ENCODE peak calls at places on chromosomes 6 and 20, in ten cellular contexts. K is body of pancreas, V is cardiac muscle cell, P is uterus, M is OCI-LY7, J is GM23248, Z is right cardiac atrium, A is heart right ventricle, G is mesenchymal stem cell, E is suprapubic skin. C is an unnamed sample. For H3K9me3, the result is how much of the 10 kb centered on the place peaks cover.

GRCh38 chr6:42007753-42008528 is 42.4 kb upstream of the TAF8 start:
- DNase-seq in K (no peak), V (no peak), P (no peak), M (peak), J (no peak), Z (no peak), A (no peak), G (no peak), E (no peak), C (no peak)

GRCh38 chr6:141290871-141291270 is 841.9 kb upstream of the GJE1 start:
- DNase-seq in K (no peak), V (no peak), P (no peak), M (no peak), J (peak), Z (no peak), A (no peak), G (no peak), E (no peak), C (no peak)

GRCh38 chr6:161366301-161366953 is 92.6 kb upstream of the AGPAT4 start:
- DNase-seq in K (peak), V (no peak), P (no peak), M (no peak), J (no peak), Z (no peak), A (no peak), G (no peak), E (no peak), C (no peak)

GRCh38 chr6:64874776-64875175 is 832.2 kb downstream of the EYS start:
- DNase-seq in K (no peak), V (no peak), P (no peak), M (no peak), J (no peak), Z (no peak), A (no peak), G (no peak), E (no peak), C (no peak)

GRCh38 chr20:16219182-16219581 is 354.1 kb downstream of the KIF16B start:
- DNase-seq in K (no peak), V (no peak), P (no peak), M (no peak), J (no peak), Z (no peak), A (no peak), G (no peak), E (no peak), C (no peak)

GRCh38 chr6:56852249-56852606 is 102.7 kb upstream of the BEND6 start:
- DNase-seq in K (no peak), V (no peak), P (no peak), M (no peak), J (peak), Z (no peak), A (no peak), G (no peak), E (no peak), C (no peak)

GRCh38 chr6:108673602-108674001 is 112.9 kb downstream of the FOXO3 start:
- DNase-seq in K (no peak), V (no peak), P (no peak), M (no peak), J (peak), Z (no peak), A (no peak), G (no peak), E (no peak), C (no peak)

GRCh38 chr20:59149678-59150504 is 13.7 kb upstream of the ZNF831 start:
- DNase-seq in K (peak), V (no peak), P (peak), M (peak), J (no peak), Z (peak), A (peak), G (no peak), E (no peak), C (no peak)

GRCh38 chr6:107082045-107082444 is 33.3 kb downstream of the BEND3 start:
- DNase-seq in K (no peak), V (peak), P (no peak), M (no peak), J (no peak), Z (no peak), A (no peak), G (peak), E (no peak), C (no peak)

GRCh38 chr6:80165143-80165542 is 58.7 kb downstream of the BCKDHB start:
- DNase-seq in K (no peak), V (peak), P (no peak), M (no peak), J (peak), Z (no peak), A (no peak), G (peak), E (no peak), C (no peak)

GRCh38 chr20:34549291-34549928 is 9.1 kb upstream of the MAP1LC3A start:
- DNase-seq in K (peak), V (peak), P (no peak), M (no peak), J (peak), Z (no peak), A (no peak), G (peak), E (no peak), C (no peak)

GRCh38 chr20:16747291-16747811 is 807 bp upstream of the OTOR start:
- DNase-seq in K (no peak), V (no peak), P (no peak), M (no peak), J (no peak), Z (no peak), A (no peak), G (no peak), E (no peak), C (no peak)

GRCh38 chr6:36118550-36119107 is 11.7 kb upstream of the MAPK13 start:
- DNase-seq in K (peak), V (no peak), P (no peak), M (no peak), J (peak), Z (no peak), A (no peak), G (peak), E (no peak), C (no peak)

GRCh38 chr6:53529324-53530036 is 15.4 kb downstream of the GCLC start:
- DNase-seq in K (no peak), V (no peak), P (no peak), M (no peak), J (peak), Z (no peak), A (no peak), G (no peak), E (no peak), C (no peak)

GRCh38 chr6:136737343-136738177 is 54.7 kb downstream of the MAP3K5 start:
- DNase-seq in K (peak), V (peak), P (peak), M (no peak), J (peak), Z (peak), A (no peak), G (peak), E (no peak), C (no peak)

GRCh38 chr20:3592931-3593330 is 70.3 kb downstream of the GFRA4 start:
- DNase-seq in K (no peak), V (no peak), P (no peak), M (no peak), J (no peak), Z (no peak), A (no peak), G (no peak), E (no peak), C (no peak)

GRCh38 chr20:56582557-56582956 is 46.5 kb upstream of the TFAP2C start:
- DNase-seq in K (no peak), V (no peak), P (no peak), M (no peak), J (no peak), Z (no peak), A (no peak), G (no peak), E (no peak), C (no peak)

GRCh38 chr6:44675449-44675848 is 287.9 kb downstream of the CDC5L start:
- DNase-seq in K (no peak), V (no peak), P (no peak), M (no peak), J (peak), Z (no peak), A (no peak), G (no peak), E (no peak), C (no peak)

DNA sequence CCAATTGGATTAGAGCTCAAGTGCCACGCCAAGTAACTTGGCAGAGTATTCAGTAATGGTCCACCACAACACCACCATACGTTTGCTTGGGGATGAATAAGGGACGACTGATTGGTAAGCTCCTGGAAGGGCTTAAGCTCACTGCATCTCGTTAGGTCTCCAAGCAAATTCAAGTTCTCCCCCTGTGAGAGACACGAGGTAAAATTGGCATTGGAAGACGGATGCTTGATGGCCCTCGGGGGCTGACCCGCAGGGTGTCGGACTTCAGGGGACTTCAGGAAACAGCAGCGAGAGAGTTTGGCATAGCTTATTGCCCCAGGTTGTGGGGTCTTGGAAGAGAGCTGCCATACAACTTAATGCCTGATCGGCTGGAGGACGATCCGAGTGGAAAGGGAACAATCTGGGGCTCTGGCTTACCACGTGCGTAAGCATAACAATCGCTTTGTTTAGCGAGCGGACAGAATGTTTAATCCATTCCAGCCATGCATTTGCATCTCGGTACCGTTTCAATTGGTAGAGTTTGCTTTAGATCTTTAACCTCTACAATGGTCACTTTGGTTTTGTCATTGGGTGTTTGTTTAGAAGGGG is 4.8 kb upstream of the ZNFX1 start:
- DNase-seq in K (no peak), V (no peak), P (no peak), M (no peak), J (peak), Z (no peak), A (no peak), G (peak), E (no peak), C (no peak)
- H3K9me3 ChIP-seq in K (under half), V (under half), P (under half), M (under half), J (under half), Z (under half), A (under half), G (under half), E (under half), C (under half)

GRCh38 chr20:275791-276190 is 14.8 kb downstream of the C20orf96 start:
- DNase-seq in K (no peak), V (no peak), P (no peak), M (no peak), J (no peak), Z (no peak), A (no peak), G (no peak), E (no peak), C (no peak)

GRCh38 chr20:278181-278580 is 12.4 kb downstream of the C20orf96 start:
- DNase-seq in K (no peak), V (no peak), P (no peak), M (no peak), J (no peak), Z (no peak), A (no peak), G (no peak), E (peak), C (no peak)

GRCh38 chr20:277496-277781 is 13.1 kb downstream of the C20orf96 start:
- DNase-seq in K (no peak), V (no peak), P (no peak), M (no peak), J (no peak), Z (no peak), A (no peak), G (no peak), E (no peak), C (no peak)

GRCh38 chr20:276620-277495 is 13.7 kb downstream of the C20orf96 start:
- DNase-seq in K (no peak), V (no peak), P (no peak), M (no peak), J (no peak), Z (no peak), A (no peak), G (no peak), E (peak), C (no peak)

GRCh38 chr20:278607-279571 is 11.7 kb downstream of the C20orf96 start:
- DNase-seq in K (no peak), V (peak), P (peak), M (no peak), J (peak), Z (peak), A (peak), G (no peak), E (peak), C (peak)
- H3K4me3 ChIP-seq in K (no peak), V (no peak), P (no peak), M (no peak), J (peak), Z (peak), A (peak), G (peak), E (peak), C (no peak)

GRCh38 chr6:111685058-111685457 is 79.4 kb upstream of the TRAF3IP2 start:
- DNase-seq in K (no peak), V (no peak), P (no peak), M (no peak), J (no peak), Z (no peak), A (no peak), G (no peak), E (no peak), C (no peak)
- H3K27ac ChIP-seq in K (no peak), V (no peak), P (peak), M (no peak), J (no peak), Z (peak), A (peak), G (no peak), E (peak), C (no peak)

DNA sequence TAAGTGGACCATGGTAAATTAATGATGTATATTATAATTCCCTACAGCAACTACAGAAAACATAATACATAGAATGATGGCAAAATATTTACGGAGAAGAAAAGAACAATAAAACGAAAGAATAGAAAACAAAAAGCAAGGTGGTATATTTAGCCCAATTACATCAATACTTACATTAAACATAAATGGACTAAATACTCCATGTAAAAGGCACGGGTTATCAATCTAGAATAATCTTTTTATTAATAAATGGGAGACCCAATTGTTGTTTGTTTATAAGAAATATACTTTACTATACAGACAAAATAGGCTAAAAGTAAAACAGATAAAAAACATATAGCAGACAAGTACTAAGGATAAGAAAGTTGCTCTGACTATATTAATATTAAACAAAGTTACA is 137.2 kb downstream of the TASP1 start:
- DNase-seq in K (no peak), V (no peak), P (no peak), M (no peak), J (no peak), Z (no peak), A (no peak), G (no peak), E (no peak), C (no peak)
- H3K9me3 ChIP-seq in K (under half), V (under half), P (under half), M (under half), J (under half), Z (under half), A (under half), G (half or more), E (under half), C (under half)

GRCh38 chr20:9306521-9306920 is 207.9 kb upstream of the LAMP5 start:
- DNase-seq in K (no peak), V (peak), P (no peak), M (no peak), J (peak), Z (no peak), A (no peak), G (peak), E (no peak), C (no peak)

GRCh38 chr20:9311132-9311531 is 203.3 kb upstream of the LAMP5 start:
- DNase-seq in K (no peak), V (peak), P (no peak), M (no peak), J (peak), Z (no peak), A (no peak), G (no peak), E (no peak), C (no peak)
- H3K4me3 ChIP-seq in K (no peak), V (no peak), P (no peak), M (no peak), J (no peak), Z (no peak), A (no peak), G (no peak), E (no peak), C (no peak)

DNA sequence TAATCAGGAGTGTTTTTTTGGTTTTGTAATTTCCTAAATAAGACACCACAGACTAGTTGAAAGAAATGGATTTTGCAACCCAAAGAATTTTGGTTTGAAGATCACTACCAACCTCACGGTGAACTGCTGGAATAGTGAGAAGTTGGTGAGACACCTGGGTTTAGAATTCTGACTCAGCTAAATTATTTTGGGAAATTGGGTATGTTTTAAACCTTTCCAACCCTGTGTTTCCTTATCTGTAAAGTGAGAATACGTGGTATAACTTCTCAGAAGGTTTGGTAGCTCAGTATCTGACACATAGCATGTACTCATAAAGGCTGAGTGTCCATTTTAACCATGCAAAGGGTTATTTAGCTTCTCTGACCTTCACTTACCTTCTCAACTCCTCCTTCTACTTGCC is 261.9 kb downstream of the FOXA2 start:
- DNase-seq in K (no peak), V (no peak), P (no peak), M (no peak), J (no peak), Z (no peak), A (no peak), G (no peak), E (no peak), C (no peak)
- H3K27ac ChIP-seq in K (no peak), V (no peak), P (no peak), M (no peak), J (no peak), Z (no peak), A (no peak), G (no peak), E (no peak), C (no peak)

GRCh38 chr6:110551088-110551487 is 74.7 kb upstream of the SLC22A16 start:
- DNase-seq in K (no peak), V (no peak), P (no peak), M (no peak), J (no peak), Z (no peak), A (no peak), G (no peak), E (no peak), C (no peak)
- H3K9me3 ChIP-seq in K (under half), V (under half), P (under half), M (under half), J (under half), Z (under half), A (under half), G (under half), E (under half), C (under half)

DNA sequence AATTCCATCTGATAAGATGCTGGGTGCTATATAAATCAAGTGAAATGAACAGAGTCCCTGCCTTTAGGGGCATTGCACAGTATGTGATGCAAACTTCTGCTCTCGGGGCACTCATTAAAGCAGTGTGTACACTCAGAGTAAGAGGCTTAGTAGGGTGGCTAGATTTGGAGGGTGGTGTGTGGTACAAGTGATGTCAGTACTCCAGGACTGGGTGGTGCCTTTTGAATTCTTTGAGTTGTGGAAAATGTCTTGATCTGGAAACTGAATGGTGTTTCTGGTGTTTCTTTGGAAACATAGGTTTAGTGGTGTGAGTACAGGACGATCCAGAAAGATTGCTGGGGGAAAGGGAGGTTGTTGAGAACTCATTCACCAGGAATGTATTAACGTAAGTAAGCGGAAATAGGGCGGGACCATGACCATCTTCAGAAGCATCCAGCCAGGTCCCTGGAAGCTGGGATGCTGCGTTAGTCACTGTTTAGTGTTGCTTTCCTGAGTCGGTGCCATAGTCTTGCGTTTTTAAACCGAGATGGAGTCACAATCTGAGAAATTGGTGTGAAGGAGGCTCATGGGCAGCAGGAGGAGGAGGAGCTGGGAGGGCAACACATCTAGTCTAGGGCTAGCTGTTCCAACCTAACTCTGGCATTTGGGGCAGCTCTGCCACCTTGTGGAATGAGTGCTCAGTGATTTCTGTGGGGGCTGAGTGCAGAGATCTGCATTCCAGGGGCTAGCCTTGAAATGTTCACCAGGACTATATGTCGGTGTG is 70.3 kb downstream of the SCAND1 start:
- DNase-seq in K (peak), V (peak), P (peak), M (peak), J (peak), Z (peak), A (peak), G (peak), E (peak), C (peak)
- H3K4me3 ChIP-seq in K (no peak), V (no peak), P (peak), M (no peak), J (peak), Z (no peak), A (no peak), G (peak), E (no peak), C (no peak)

DNA sequence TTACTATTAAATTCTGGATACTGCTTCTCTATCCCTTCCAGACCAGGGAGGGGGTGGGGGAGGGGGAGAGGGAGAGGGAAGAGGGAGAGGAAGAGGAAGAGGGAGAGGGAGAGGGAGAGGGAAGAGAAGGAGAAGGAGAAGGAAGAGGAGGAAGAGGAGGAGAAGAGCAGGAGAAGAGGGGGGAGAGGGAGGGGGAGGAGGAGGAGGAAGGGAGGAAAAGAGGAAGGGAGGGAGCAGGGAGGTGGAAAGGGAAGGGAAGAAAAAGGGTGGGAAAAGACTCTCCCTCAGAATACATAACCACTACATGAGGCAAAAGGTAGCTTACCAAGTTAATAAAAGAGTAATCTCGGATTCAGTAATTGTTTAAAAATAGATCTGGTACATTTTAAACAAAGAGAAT is 46.0 kb downstream of the FAM184A start:
- DNase-seq in K (no peak), V (no peak), P (no peak), M (no peak), J (no peak), Z (no peak), A (no peak), G (no peak), E (no peak), C (no peak)
- H3K27ac ChIP-seq in K (no peak), V (no peak), P (no peak), M (no peak), J (no peak), Z (no peak), A (no peak), G (no peak), E (no peak), C (no peak)

GRCh38 chr6:100464910-100465700 is at the start of gene SIM1:
- DNase-seq in K (peak), V (peak), P (no peak), M (no peak), J (peak), Z (peak), A (peak), G (peak), E (peak), C (no peak)
- H3K9me3 ChIP-seq in K (under half), V (under half), P (under half), M (under half), J (under half), Z (under half), A (under half), G (under half), E (under half), C (under half)